ENCODE peak calls at places on chromosomes 1 and 21, in six cellular contexts. X is LoVo; S is DMS153; U is fibroblast of mammary gland; L is stimulated activated CD4-positive, alpha-beta T cell treated with anti-CD3 and anti-CD28 coated beads, TNF-alpha, amount 100 ng/mL, for 24 hours; D is T-helper 17 cell. Y is an unnamed sample.

GRCh38 chr1:232571523-232571922 is 58.4 kb downstream of the SIPA1L2 start:
- DNase-seq in D (no peak), U (peak; percentile 71), S (no peak), L (no peak), X (no peak), Y (no peak)

GRCh38 chr1:73907051-73907450 is 290.9 kb downstream of the LRRIQ3 start:
- DNase-seq in D (no peak), X (no peak), S (no peak), L (no peak), U (no peak), Y (no peak)

GRCh38 chr1:67685558-67686271 is 714 bp downstream of the GADD45A start:
- DNase-seq in S (no peak), D (peak; percentile 54), U (peak; percentile 54), X (peak; percentile 36), L (no peak), Y (peak; percentile 73)

GRCh38 chr1:236888903-236889302 is 93.8 kb downstream of the MTR start:
- DNase-seq in U (no peak), S (no peak), L (no peak), D (no peak), X (no peak), Y (no peak)

GRCh38 chr1:91653183-91653582 is 152.5 kb downstream of the CDC7 start:
- DNase-seq in L (no peak), U (no peak), S (no peak), X (no peak), D (no peak), Y (no peak)

GRCh38 chr1:21961337-21961736 is 15.5 kb upstream of the CELA3B start:
- DNase-seq in U (no peak), X (no peak), S (no peak), L (no peak), D (no peak), Y (no peak)

GRCh38 chr1:157580179-157580827 is 17.6 kb downstream of the FCRL4 start:
- DNase-seq in L (no peak), S (peak; percentile 65), D (no peak), X (peak; percentile 77), U (peak; percentile 60), Y (no peak)

GRCh38 chr1:64471218-64471719 is 1.3 kb downstream of the CACHD1 start:
- DNase-seq in U (peak; percentile 5), L (no peak), X (no peak), D (no peak), S (no peak), Y (peak; percentile 51)

GRCh38 chr1:55931272-55931940 is 648.0 kb downstream of the PLPP3 start:
- DNase-seq in D (no peak), S (no peak), L (no peak), X (no peak), U (peak; percentile 25), Y (no peak)

GRCh38 chr1:115184951-115185331 is 95.6 kb upstream of the TSPAN2 start:
- DNase-seq in U (peak; percentile 87), D (no peak), X (peak; percentile 4), L (no peak), S (no peak), Y (peak; percentile 24)

GRCh38 chr21:23811802-23812201 is 1795.5 kb downstream of the MRPL39 start:
- DNase-seq in U (no peak), X (no peak), L (no peak), S (no peak), D (no peak), Y (no peak)

GRCh38 chr1:16354619-16355018 is 2.3 kb upstream of the FBXO42 start:
- DNase-seq in X (no peak), L (no peak), S (no peak), U (no peak), D (no peak), Y (no peak)

GRCh38 chr1:113784104-113784779 is 25.0 kb upstream of the PHTF1 start:
- DNase-seq in D (no peak), U (no peak), X (no peak), S (no peak), L (no peak), Y (peak; percentile 51)

GRCh38 chr21:37551406-37552355 is 185.1 kb downstream of the DYRK1A start:
- DNase-seq in L (no peak), X (no peak), S (peak; percentile 6), D (no peak), U (no peak), Y (no peak)

GRCh38 chr1:205189162-205189561 is 22.3 kb downstream of the DSTYK start:
- DNase-seq in L (no peak), X (no peak), U (no peak), S (no peak), D (no peak), Y (no peak)

GRCh38 chr1:41484881-41485280 is 398 bp upstream of the EDN2 start:
- DNase-seq in D (no peak), X (no peak), U (no peak), L (no peak), S (no peak), Y (no peak)

GRCh38 chr1:154557939-154558609 is 388 bp downstream of the UBE2Q1 start:
- DNase-seq in D (no peak), X (no peak), S (no peak), U (peak; percentile 18), L (no peak), Y (no peak)

GRCh38 chr21:36973986-36974850 is 7.7 kb upstream of the HLCS start:
- DNase-seq in L (no peak), U (no peak), X (no peak), D (no peak), S (no peak), Y (no peak)

GRCh38 chr1:25197235-25197930 is 34.9 kb downstream of the SYF2 start:
- DNase-seq in X (no peak), U (no peak), D (no peak), S (peak; percentile 78), L (no peak), Y (no peak)